ENCODE peak calls at places on chromosomes 3 and 15, in five cellular contexts. One of them, this sample, is unnamed.

GRCh38 chr3:157263027-157263426 is 103.1 kb upstream of the CCNL1 start:
- DNase-seq in GM12878: no peak
- DNase-seq in K562: no peak
- DNase-seq in H1: no peak
- DNase-seq in HepG2: no peak
- DNase-seq in this sample: no peak

GRCh38 chr3:40299721-40300335 is 9.7 kb upstream of the EIF1B start:
- DNase-seq in GM12878: no peak
- DNase-seq in K562: peak; percentile 32
- DNase-seq in H1: no peak
- DNase-seq in HepG2: no peak
- DNase-seq in this sample: no peak

GRCh38 chr3:99954914-99955644 is 137.4 kb downstream of the CMSS1 start:
- DNase-seq in GM12878: no peak
- DNase-seq in K562: no peak
- DNase-seq in H1: no peak
- DNase-seq in HepG2: peak; percentile 61
- DNase-seq in this sample: no peak

GRCh38 chr15:47963265-47963664 is 157.5 kb upstream of the SLC24A5 start:
- DNase-seq in GM12878: no peak
- DNase-seq in K562: no peak
- DNase-seq in H1: no peak
- DNase-seq in HepG2: no peak
- DNase-seq in this sample: no peak

GRCh38 chr3:11601446-11602241 is 42.1 kb downstream of the VGLL4 start:
- DNase-seq in GM12878: peak; percentile 47
- DNase-seq in K562: no peak
- DNase-seq in H1: no peak
- DNase-seq in HepG2: no peak
- DNase-seq in this sample: no peak

GRCh38 chr15:69042531-69042930 is 28.0 kb downstream of the NOX5 start:
- DNase-seq in GM12878: no peak
- DNase-seq in K562: no peak
- DNase-seq in H1: no peak
- DNase-seq in HepG2: no peak
- DNase-seq in this sample: no peak

GRCh38 chr15:100043732-100044131 is 298.0 kb downstream of the ADAMTS17 start:
- DNase-seq in GM12878: no peak
- DNase-seq in K562: no peak
- DNase-seq in H1: no peak
- DNase-seq in HepG2: no peak
- DNase-seq in this sample: no peak

GRCh38 chr3:140467104-140467577 is 210.7 kb upstream of the TRIM42 start:
- DNase-seq in GM12878: no peak
- DNase-seq in K562: no peak
- DNase-seq in H1: no peak
- DNase-seq in HepG2: peak; percentile 25
- DNase-seq in this sample: peak; percentile 66

GRCh38 chr3:35654471-35654870 is 15.1 kb downstream of the ARPP21 start:
- DNase-seq in GM12878: no peak
- DNase-seq in K562: no peak
- DNase-seq in H1: no peak
- DNase-seq in HepG2: no peak
- DNase-seq in this sample: no peak

GRCh38 chr15:43230640-43231115 is 9.9 kb upstream of the EPB42 start:
- DNase-seq in GM12878: no peak
- DNase-seq in K562: peak; percentile 67
- DNase-seq in H1: no peak
- DNase-seq in HepG2: no peak
- DNase-seq in this sample: no peak

GRCh38 chr3:39148116-39149058 is 5.0 kb downstream of the CSRNP1 start:
- DNase-seq in GM12878: no peak
- DNase-seq in K562: peak; percentile 54
- DNase-seq in H1: no peak
- DNase-seq in HepG2: no peak
- DNase-seq in this sample: no peak

GRCh38 chr3:157065201-157065600 is 94.7 kb downstream of the CCNL1 start:
- DNase-seq in GM12878: no peak
- DNase-seq in K562: no peak
- DNase-seq in H1: no peak
- DNase-seq in HepG2: no peak
- DNase-seq in this sample: no peak

GRCh38 chr15:78276032-78276943 is 11.9 kb downstream of the DNAJA4 start:
- DNase-seq in GM12878: no peak
- DNase-seq in K562: peak; percentile 56
- DNase-seq in H1: no peak
- DNase-seq in HepG2: no peak
- DNase-seq in this sample: no peak

GRCh38 chr15:78282324-78282723 is 17.1 kb downstream of the SKIC8 start:
- DNase-seq in GM12878: no peak
- DNase-seq in K562: no peak
- DNase-seq in H1: no peak
- DNase-seq in HepG2: no peak
- DNase-seq in this sample: no peak

GRCh38 chr15:78284758-78285157 is 14.7 kb downstream of the SKIC8 start:
- DNase-seq in GM12878: no peak
- DNase-seq in K562: no peak
- DNase-seq in H1: no peak
- DNase-seq in HepG2: no peak
- DNase-seq in this sample: no peak

DNA sequence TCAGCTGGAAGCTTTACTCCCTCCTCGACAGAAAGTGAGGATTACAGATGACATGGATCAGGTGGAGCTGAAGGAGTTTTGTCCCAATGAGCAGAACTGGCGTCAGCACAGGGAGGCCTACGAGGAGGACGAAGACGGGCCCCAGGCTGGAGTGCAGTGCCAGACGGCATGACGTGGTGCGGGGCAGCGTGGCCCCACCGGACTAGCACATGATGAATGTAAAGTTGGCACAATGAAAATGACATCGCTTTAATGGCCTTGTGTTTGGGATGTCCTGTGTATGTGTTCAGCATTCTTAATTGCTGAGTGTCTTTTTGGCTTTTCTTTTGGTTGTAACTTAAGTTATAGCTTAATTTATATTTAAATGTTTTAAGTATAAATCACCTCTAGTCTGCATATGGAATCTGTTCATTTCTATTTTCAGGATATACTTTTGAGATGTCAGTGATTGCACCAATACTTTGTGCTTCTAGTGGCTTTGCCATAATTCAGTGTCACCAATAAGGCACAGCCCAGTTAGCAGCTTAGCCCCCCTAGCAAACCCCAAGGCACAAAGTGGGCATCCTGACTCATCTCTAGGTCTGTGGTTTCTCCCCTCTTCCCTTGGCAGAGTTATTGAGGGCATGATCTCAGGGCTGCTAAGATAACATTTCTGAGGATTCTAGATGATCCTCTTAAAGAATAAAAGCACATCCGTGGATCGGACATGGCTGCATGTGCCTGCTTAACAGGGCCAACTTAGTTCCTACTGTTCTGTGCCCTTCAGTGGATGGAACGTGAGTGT is 16.1 kb downstream of the DNAJA4 start:
- DNase-seq in GM12878: no peak
- DNase-seq in K562: no peak
- DNase-seq in H1: no peak
- DNase-seq in HepG2: no peak
- DNase-seq in this sample: no peak
- TF ChIP-seq HDAC2 in GM12878: no peak
- TF ChIP-seq HDAC2 in K562: no peak
- TF ChIP-seq HDAC2 in H1: no peak
- TF ChIP-seq HDAC2 in HepG2: no peak
- TF ChIP-seq HDAC2 in this sample: no peak

GRCh38 chr15:64634576-64635485 is 140.6 kb downstream of the RBPMS2 start:
- DNase-seq in GM12878: peak; percentile 91
- DNase-seq in K562: no peak
- DNase-seq in H1: peak; percentile 38
- DNase-seq in HepG2: peak; percentile 72
- DNase-seq in this sample: peak; percentile 59
- TF ChIP-seq HDAC2 in GM12878: no peak
- TF ChIP-seq HDAC2 in K562: no peak
- TF ChIP-seq HDAC2 in H1: no peak
- TF ChIP-seq HDAC2 in HepG2: no peak
- TF ChIP-seq HDAC2 in this sample: no peak

GRCh38 chr3:124600765-124601164 is 129.5 kb upstream of the UMPS start:
- DNase-seq in GM12878: no peak
- DNase-seq in K562: no peak
- DNase-seq in H1: no peak
- DNase-seq in HepG2: no peak
- DNase-seq in this sample: no peak

GRCh38 chr3:124601189-124601588 is 129.1 kb upstream of the UMPS start:
- DNase-seq in GM12878: no peak
- DNase-seq in K562: no peak
- DNase-seq in H1: no peak
- DNase-seq in HepG2: no peak
- DNase-seq in this sample: no peak

GRCh38 chr3:124599147-124599765 is 131.0 kb upstream of the UMPS start:
- DNase-seq in GM12878: no peak
- DNase-seq in K562: no peak
- DNase-seq in H1: no peak
- DNase-seq in HepG2: no peak
- DNase-seq in this sample: no peak

GRCh38 chr3:124597979-124598378 is 132.3 kb upstream of the UMPS start:
- DNase-seq in GM12878: no peak
- DNase-seq in K562: no peak
- DNase-seq in H1: no peak
- DNase-seq in HepG2: no peak
- DNase-seq in this sample: no peak

GRCh38 chr3:124599779-124600693 is 130.2 kb upstream of the UMPS start:
- DNase-seq in GM12878: no peak
- DNase-seq in K562: no peak
- DNase-seq in H1: no peak
- DNase-seq in HepG2: peak; percentile 53
- DNase-seq in this sample: peak; percentile 9
- TF ChIP-seq HDAC2 in GM12878: no peak
- TF ChIP-seq HDAC2 in K562: no peak
- TF ChIP-seq HDAC2 in H1: no peak
- TF ChIP-seq HDAC2 in HepG2: no peak
- TF ChIP-seq HDAC2 in this sample: no peak

GRCh38 chr3:75042941-75043340 is 428.5 kb upstream of the CNTN3 start:
- DNase-seq in GM12878: no peak
- DNase-seq in K562: no peak
- DNase-seq in H1: peak; percentile 5
- DNase-seq in HepG2: no peak
- DNase-seq in this sample: no peak
- TF ChIP-seq HDAC2 in GM12878: no peak
- TF ChIP-seq HDAC2 in K562: no peak
- TF ChIP-seq HDAC2 in H1: no peak
- TF ChIP-seq HDAC2 in HepG2: no peak
- TF ChIP-seq HDAC2 in this sample: no peak